ENCODE peak calls at places on chromosomes 11 and 22, in four cellular contexts. Y is ovary, C is MV-4-11, P is HCEC 1CT. A is an unnamed sample.

GRCh38 chr11:69156673-69157155 is 979 bp downstream of the SMIM38 start:
- DNase-seq in Y (no peak), C (peak), P (no peak), A (no peak)

GRCh38 chr22:32542332-32543019 is 67.9 kb downstream of the FBXO7 start:
- DNase-seq in Y (no peak), C (no peak), P (no peak), A (no peak)

GRCh38 chr11:126416542-126417090 is 61.1 kb downstream of the ST3GAL4 start:
- DNase-seq in Y (peak), C (no peak), P (peak), A (peak)

GRCh38 chr11:14644396-14645246 is 1.0 kb downstream of the PDE3B start:
- DNase-seq in Y (peak), C (peak), P (no peak), A (no peak)

GRCh38 chr11:10584071-10584501 is 15.6 kb upstream of the LYVE1 start:
- DNase-seq in Y (peak), C (no peak), P (no peak), A (no peak)

GRCh38 chr11:26134481-26135355 is 197.2 kb upstream of the ANO3 start:
- DNase-seq in Y (no peak), C (no peak), P (peak), A (no peak)

GRCh38 chr11:119236490-119236889 is 30.4 kb downstream of the CBL start:
- DNase-seq in Y (no peak), C (no peak), P (peak), A (no peak)

GRCh38 chr11:34251640-34251980 is 106.2 kb downstream of the ABTB2 start:
- DNase-seq in Y (no peak), C (no peak), P (no peak), A (no peak)

GRCh38 chr11:79957702-79958101 is 516.9 kb upstream of the TENM4 start:
- DNase-seq in Y (no peak), C (no peak), P (no peak), A (no peak)

GRCh38 chr11:19777032-19777341 is 64.3 kb downstream of the NAV2 start:
- DNase-seq in Y (peak), C (no peak), P (no peak), A (no peak)

GRCh38 chr11:107689317-107690202 is 22.3 kb downstream of the SLN start:
- DNase-seq in Y (peak), C (peak), P (peak), A (peak)

GRCh38 chr11:115185507-115185906 is 318.7 kb downstream of the CADM1 start:
- DNase-seq in Y (no peak), C (no peak), P (no peak), A (no peak)

GRCh38 chr11:102396708-102397563 is 49.9 kb downstream of the BIRC2 start:
- DNase-seq in Y (no peak), C (no peak), P (no peak), A (no peak)

GRCh38 chr11:73659961-73660360 is 13.6 kb downstream of the PLEKHB1 start:
- DNase-seq in Y (no peak), C (no peak), P (no peak), A (no peak)

GRCh38 chr11:67270256-67271211 is 4.3 kb downstream of the GRK2 start:
- DNase-seq in Y (peak), C (peak), P (no peak), A (no peak)

GRCh38 chr11:71170619-71171018 is 81.8 kb downstream of the SHANK2 start:
- DNase-seq in Y (no peak), C (no peak), P (no peak), A (no peak)

GRCh38 chr11:86214710-86215109 is 29.8 kb upstream of the EED start:
- DNase-seq in Y (no peak), C (peak), P (no peak), A (no peak)

GRCh38 chr11:111793863-111794262 is 27.7 kb upstream of the PPP2R1B start:
- DNase-seq in Y (no peak), C (no peak), P (no peak), A (no peak)

GRCh38 chr22:23401111-23401909 is 178.8 kb downstream of the IGLL1 start:
- DNase-seq in Y (peak), C (no peak), P (peak), A (no peak)

GRCh38 chr11:87445002-87445401 is 407.3 kb downstream of the TMEM135 start:
- DNase-seq in Y (no peak), C (no peak), P (peak), A (no peak)

GRCh38 chr11:4636962-4637661 is at the start of gene OR51D1:
- DNase-seq in Y (peak), C (peak), P (peak), A (no peak)

GRCh38 chr11:126890561-126890960 is 110.0 kb downstream of the KIRREL3 start:
- DNase-seq in Y (no peak), C (no peak), P (no peak), A (no peak)

GRCh38 chr11:72373163-72373562 is 61.2 kb downstream of the CLPB start:
- DNase-seq in Y (no peak), C (no peak), P (no peak), A (no peak)

GRCh38 chr11:35893796-35894475 is 49.9 kb upstream of the LDLRAD3 start:
- DNase-seq in Y (no peak), C (no peak), P (no peak), A (no peak)

GRCh38 chr11:114705280-114706024 is 27.1 kb downstream of the NXPE2 start:
- DNase-seq in Y (no peak), C (no peak), P (no peak), A (no peak)

GRCh38 chr11:70233511-70233919 is 30.4 kb downstream of the FADD start:
- DNase-seq in Y (no peak), C (no peak), P (peak), A (no peak)

GRCh38 chr22:21961886-21962654 is 9.4 kb upstream of the PPM1F start:
- DNase-seq in Y (no peak), C (no peak), P (peak), A (no peak)

GRCh38 chr11:101715281-101715680 is 131.5 kb upstream of the TRPC6 start:
- DNase-seq in Y (no peak), C (no peak), P (no peak), A (no peak)

GRCh38 chr22:37462983-37463382 is 23.2 kb downstream of the MFNG start:
- DNase-seq in Y (no peak), C (peak), P (no peak), A (no peak)

GRCh38 chr22:36252754-36253522 is at the start of gene APOL1:
- DNase-seq in Y (peak), C (peak), P (peak), A (no peak)

GRCh38 chr11:19243143-19243542 is 2.4 kb upstream of the E2F8 start:
- DNase-seq in Y (no peak), C (no peak), P (no peak), A (no peak)

GRCh38 chr11:67632175-67632981 is 2.6 kb upstream of the NUDT8 start:
- DNase-seq in Y (no peak), C (no peak), P (no peak), A (no peak)